ENCODE peak calls at places on chromosome 19, in seven cellular contexts. L is PC-3, Z is body of pancreas, D is left lung, J is IMR-90, V is psoas muscle, A is fibroblast of pulmonary artery. R is an unnamed sample.

GRCh38 chr19:15187026-15188007 is 13.5 kb downstream of the NOTCH3 start:
- DNase-seq in L (peak), J (no peak), D (no peak), V (no peak), Z (no peak), A (no peak), R (no peak)

GRCh38 chr19:38891791-38892190 is 7.6 kb downstream of the SIRT2 start:
- DNase-seq in D (no peak), A (no peak), L (no peak), Z (no peak), J (no peak), V (no peak), R (no peak)

GRCh38 chr19:1648156-1648925 is 4.1 kb downstream of the TCF3 start:
- DNase-seq in V (no peak), L (no peak), Z (no peak), J (no peak), D (no peak), A (no peak), R (no peak)

GRCh38 chr19:29690842-29691241 is 24.2 kb downstream of the C19orf12 start:
- DNase-seq in A (peak), Z (no peak), L (peak), J (peak), V (peak), D (no peak), R (peak)

GRCh38 chr19:50465000-50465399 is 11.3 kb upstream of the EMC10 start:
- DNase-seq in J (no peak), A (no peak), Z (no peak), V (no peak), L (no peak), D (no peak), R (peak)

GRCh38 chr19:1417681-1418493 is 10.5 kb downstream of the DAZAP1 start:
- DNase-seq in Z (no peak), J (no peak), L (no peak), D (no peak), A (no peak), V (no peak), R (no peak)

GRCh38 chr19:7280940-7281666 is 13.1 kb downstream of the INSR start:
- DNase-seq in Z (no peak), J (no peak), V (no peak), D (no peak), L (no peak), A (no peak), R (no peak)

GRCh38 chr19:58067240-58067912 is 8.3 kb downstream of the ZNF135 start:
- DNase-seq in J (no peak), Z (no peak), A (no peak), D (no peak), L (no peak), V (no peak), R (no peak)

GRCh38 chr19:8611890-8612806 is 1.6 kb upstream of the ADAMTS10 start:
- DNase-seq in A (peak), D (no peak), V (peak), Z (peak), L (peak), J (peak), R (no peak)

GRCh38 chr19:4980087-4980486 is 11.2 kb downstream of the KDM4B start:
- DNase-seq in D (no peak), L (no peak), J (no peak), Z (no peak), V (no peak), A (no peak), R (no peak)

GRCh38 chr19:35693835-35694599 is 10.3 kb upstream of the ZBTB32 start:
- DNase-seq in V (peak), Z (peak), A (peak), D (peak), J (peak), L (peak), R (peak)

DNA sequence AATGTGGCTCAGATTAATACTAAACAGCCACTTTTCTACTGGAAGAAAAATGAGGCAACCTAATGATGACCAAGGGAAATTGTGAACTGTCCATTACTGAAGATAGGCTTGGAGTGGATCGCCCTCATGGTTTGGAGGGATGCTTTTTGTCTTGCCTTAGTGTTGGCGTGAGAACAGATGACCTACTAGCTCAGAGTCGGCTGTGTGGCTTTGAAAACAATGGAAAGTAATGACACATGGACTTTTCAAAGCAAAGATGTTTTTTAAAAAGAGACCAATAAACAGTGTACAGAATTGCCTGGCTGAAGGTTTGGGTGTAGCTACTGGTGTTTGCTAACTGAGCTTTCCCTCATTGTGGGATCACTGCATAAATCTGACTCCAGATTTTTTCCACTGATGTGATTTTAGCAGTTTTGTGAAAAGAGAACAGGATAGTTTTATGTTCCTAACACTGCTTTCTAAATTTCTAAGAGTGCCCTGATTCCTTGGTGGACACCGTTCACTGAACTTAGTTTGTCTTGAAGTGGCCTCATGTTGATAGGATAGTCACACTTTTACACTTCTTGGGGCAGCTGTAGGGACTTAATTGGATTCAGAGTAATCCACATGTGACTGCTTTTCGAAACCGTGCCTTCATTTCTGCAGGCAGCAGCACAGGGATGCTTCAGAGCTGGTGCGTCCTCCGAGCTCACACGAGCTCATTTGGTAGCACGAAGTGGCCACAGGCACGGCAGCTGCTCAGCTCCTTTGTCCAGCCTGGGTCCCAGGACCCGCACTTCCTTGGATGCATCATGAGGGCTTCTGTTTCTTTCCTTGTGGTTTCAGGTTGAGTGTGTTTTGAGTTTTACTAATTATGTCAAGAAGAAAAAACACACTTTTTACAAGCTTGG is 4.3 kb downstream of the CEBPG start:
- DNase-seq in D (no peak), Z (no peak), A (peak), V (no peak), J (no peak), L (no peak), R (no peak)
- H3K4me3 ChIP-seq in D (no peak), Z (no peak), A (no peak), V (no peak), J (no peak), L (no peak), R (no peak)

DNA sequence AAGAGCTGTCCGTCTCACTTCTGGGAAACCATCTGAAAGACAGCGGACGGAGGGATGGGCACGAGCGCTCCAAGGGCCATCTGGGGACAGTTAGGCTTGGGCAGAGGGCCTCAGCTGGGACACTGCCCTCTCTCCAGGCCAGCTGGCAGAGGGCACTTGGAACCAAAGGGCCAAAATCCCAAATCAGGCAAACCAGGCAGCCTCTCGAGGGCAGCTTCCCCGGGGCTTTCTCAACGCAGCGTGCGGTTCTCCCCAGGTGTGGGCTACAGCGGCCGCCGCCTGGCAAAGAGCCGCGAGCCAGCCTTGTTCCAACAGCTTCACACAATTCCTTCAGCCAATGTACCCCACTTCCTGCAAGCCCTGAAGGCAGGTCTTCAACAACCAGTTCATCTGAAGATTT is 5.0 kb downstream of the MLLT1 start:
- DNase-seq in V (peak), J (no peak), Z (no peak), A (no peak), L (no peak), D (no peak), R (no peak)
- H3K4me3 ChIP-seq in V (peak), J (no peak), Z (no peak), A (no peak), L (peak), D (peak), R (no peak)

GRCh38 chr19:13057147-13057572 is 45.5 kb downstream of the LYL1 start:
- DNase-seq in A (no peak), J (no peak), Z (no peak), L (peak), D (no peak), V (no peak), R (no peak)
- H3K4me3 ChIP-seq in A (no peak), J (no peak), Z (no peak), L (no peak), D (no peak), V (no peak), R (no peak)

DNA sequence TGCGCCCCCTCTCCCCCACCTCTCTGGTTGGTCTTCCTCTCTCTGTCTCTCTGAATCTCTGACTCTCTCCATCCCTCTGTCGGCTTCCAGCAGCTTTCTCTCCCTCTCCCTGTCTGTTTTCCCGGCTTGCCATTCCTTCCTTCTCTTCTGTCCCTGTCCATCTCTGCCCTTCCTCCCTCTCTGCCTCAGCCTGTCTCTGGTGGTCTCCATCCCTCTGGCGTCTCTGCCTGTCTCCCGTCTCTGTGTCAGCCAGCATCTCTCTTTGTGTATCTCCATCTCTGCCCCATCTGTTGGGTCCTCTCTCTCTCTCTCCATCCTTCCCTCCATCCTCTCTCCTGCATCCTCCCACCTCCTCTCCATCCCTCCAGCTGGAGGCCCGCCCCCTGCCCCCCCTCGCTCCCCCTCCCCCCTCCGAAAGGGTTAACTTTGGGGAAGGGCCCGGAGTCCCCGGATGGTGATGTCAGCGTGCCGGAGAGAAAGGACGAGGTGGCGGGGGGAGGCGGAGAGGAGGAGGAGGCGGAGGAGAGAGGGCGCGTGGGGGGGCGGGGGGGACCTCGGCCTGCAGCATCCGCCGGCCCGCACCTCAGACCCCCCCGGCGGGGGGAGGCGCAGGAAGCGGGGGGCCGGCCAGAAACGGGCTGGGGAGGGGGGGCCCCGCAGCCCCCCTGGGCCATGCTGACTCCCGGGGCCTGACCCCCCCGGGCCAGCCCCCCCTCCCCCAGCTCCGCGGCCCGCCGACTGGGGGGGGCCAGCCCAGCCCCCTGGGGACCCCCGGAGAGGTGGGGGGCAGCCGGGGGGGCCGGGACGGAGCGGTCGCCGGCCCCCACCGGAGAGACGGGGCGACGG is at the start of gene BRSK1:
- DNase-seq in Z (peak), J (peak), V (peak), L (peak), D (no peak), A (peak), R (no peak)
- H3K4me3 ChIP-seq in Z (no peak), J (peak), V (peak), L (peak), D (no peak), A (peak), R (peak)

GRCh38 chr19:48933382-48933932 is at the start of gene DHDH:
- DNase-seq in L (peak), A (peak), J (peak), D (peak), Z (peak), V (peak), R (peak)
- H3K4me3 ChIP-seq in L (peak), A (peak), J (peak), D (peak), Z (no peak), V (peak), R (peak)

DNA sequence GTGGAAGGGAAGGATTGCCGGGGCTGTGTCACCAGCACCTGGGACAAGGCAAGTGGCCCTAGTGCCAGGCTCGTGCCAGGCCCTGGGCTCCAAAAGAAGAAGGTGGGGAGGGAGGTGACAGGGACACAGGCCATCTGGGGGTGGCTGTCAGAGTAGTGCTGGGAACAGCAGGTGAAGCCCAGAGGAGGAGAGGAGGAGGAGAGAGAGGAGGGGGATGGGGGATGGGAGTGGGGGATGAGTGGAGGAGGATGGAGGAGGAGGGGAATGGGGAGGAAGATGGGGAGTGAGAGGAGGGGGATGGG is 18.7 kb downstream of the LSM4 start:
- DNase-seq in A (no peak), V (peak), D (peak), Z (peak), J (no peak), L (no peak), R (no peak)
- H3K4me3 ChIP-seq in A (peak), V (peak), D (peak), Z (no peak), J (no peak), L (no peak), R (peak)

DNA sequence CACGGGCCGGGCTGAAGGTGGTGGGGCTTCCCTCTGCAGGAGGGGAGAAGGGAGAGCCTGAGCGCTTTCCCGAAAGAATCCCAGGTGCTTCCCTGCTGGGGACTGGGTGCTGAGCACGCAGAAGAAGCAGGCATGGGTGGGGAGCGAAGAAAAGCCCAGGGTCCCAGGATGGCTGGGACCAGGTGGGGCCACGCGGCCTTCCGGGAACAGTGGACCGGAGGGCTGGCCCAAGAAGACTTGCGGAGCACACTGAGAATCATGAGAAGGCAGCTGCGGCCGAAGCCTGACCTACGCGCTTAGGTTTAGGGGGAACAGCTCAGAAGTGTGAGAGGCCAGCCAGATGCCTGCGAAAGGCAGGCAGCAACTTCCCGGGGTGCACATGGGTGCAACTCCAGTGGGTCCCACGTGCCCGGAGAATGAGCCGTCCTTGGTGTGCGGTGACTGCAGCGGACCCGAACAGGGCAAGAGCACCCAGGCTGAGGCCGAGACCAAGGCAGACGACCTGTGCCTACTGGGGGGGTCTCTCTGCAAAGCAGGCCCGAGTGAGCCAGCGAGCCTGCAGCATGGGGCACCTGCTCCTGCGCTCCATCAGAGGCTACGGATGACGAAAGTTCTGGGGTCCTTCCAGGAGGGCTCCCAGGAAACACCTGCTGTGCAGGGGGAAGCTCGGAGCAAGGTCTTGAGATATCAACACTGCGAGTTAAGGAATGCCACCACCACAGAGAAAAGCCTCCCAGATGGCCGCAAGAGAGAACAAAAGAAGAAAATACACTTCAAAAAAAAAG is 52.4 kb downstream of the MLLT1 start:
- DNase-seq in L (no peak), D (no peak), A (no peak), Z (no peak), V (peak), J (no peak), R (no peak)
- H3K4me3 ChIP-seq in L (no peak), D (no peak), A (no peak), Z (no peak), V (no peak), J (no peak), R (no peak)

DNA sequence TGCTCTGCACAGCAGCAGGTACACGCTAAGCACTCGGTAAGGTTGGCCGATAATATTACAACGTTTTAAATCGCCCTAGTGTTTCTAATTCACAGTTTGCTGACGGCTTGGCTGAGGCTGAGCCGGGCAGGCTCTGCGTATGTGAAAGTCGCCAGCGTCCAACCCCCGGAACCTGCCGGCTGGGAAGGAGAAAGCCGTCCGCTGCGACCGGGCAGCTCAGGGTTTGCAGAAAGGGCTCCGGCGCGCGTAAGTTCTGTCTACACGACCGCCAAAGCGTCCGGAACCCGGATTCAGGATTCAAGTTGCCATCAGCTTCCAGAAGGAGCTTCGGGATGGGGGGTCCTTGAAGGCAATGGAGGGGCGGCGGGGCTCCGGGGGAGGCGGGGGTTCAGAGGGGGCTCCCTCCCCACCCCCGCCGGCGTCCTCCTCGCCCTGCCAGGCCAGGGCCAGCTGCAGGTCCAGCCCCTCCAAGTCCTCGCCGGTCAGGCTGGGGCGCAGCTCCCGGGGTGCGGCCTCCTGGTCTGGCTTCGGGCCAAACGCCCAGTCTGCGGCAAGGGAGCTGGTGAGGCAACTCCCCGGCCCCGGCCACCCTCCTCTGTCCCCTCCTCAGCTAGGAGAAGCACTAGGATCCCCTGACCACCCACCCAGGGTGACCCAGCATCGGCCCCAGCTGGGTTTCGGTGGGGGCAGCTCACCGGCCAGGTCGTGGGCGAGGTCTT is 575 bp downstream of the SMIM44 start:
- DNase-seq in Z (peak), L (peak), J (no peak), D (no peak), A (no peak), V (no peak), R (peak)
- H3K4me3 ChIP-seq in Z (no peak), L (peak), J (no peak), D (no peak), A (no peak), V (no peak), R (peak)

GRCh38 chr19:33639034-33639681 is 17.4 kb downstream of the CHST8 start:
- DNase-seq in V (no peak), Z (no peak), J (no peak), D (no peak), A (no peak), L (no peak), R (no peak)
- H3K4me3 ChIP-seq in V (no peak), Z (no peak), J (no peak), D (no peak), A (no peak), L (no peak), R (no peak)

GRCh38 chr19:17947815-17948473 is 15.1 kb downstream of the CCDC124 start:
- DNase-seq in V (peak), J (peak), A (peak), Z (peak), L (peak), D (peak), R (peak)
- H3K4me3 ChIP-seq in V (peak), J (peak), A (peak), Z (peak), L (peak), D (peak), R (peak)

R was measured in small intestine.